ENCODE peak calls at places on chromosomes 1 and 21, in four cellular contexts. One of them, this sample, is unnamed.

GRCh38 chr1:151905070-151905442 is 4.3 kb downstream of the THEM4 start:
- DNase-seq in HepG2: no peak
- DNase-seq in GM12878: no peak
- DNase-seq in K562: peak
- DNase-seq in this sample: no peak

GRCh38 chr1:193558491-193559028 is 372.1 kb upstream of the B3GALT2 start:
- DNase-seq in HepG2: no peak
- DNase-seq in K562: no peak
- DNase-seq in GM12878: no peak
- DNase-seq in this sample: peak

GRCh38 chr1:224637936-224638335 is 21.8 kb downstream of the CNIH3 start:
- DNase-seq in HepG2: no peak
- DNase-seq in K562: no peak
- DNase-seq in GM12878: no peak
- DNase-seq in this sample: no peak

GRCh38 chr1:21871943-21872342 is 59.9 kb downstream of the LDLRAD2 start:
- DNase-seq in K562: no peak
- DNase-seq in GM12878: no peak
- DNase-seq in HepG2: no peak
- DNase-seq in this sample: no peak

GRCh38 chr1:153957744-153958110 is 685 bp downstream of the CRTC2 start:
- DNase-seq in GM12878: no peak
- DNase-seq in HepG2: no peak
- DNase-seq in K562: no peak
- DNase-seq in this sample: no peak

GRCh38 chr1:179142889-179143299 is 61.0 kb downstream of the TOR3A start:
- DNase-seq in GM12878: no peak
- DNase-seq in HepG2: peak
- DNase-seq in K562: peak
- DNase-seq in this sample: peak

GRCh38 chr1:166703726-166704220 is 135.5 kb upstream of the POGK start:
- DNase-seq in HepG2: no peak
- DNase-seq in GM12878: no peak
- DNase-seq in K562: peak
- DNase-seq in this sample: no peak

GRCh38 chr1:166383635-166384346 is 217.0 kb upstream of the FAM78B start:
- DNase-seq in K562: no peak
- DNase-seq in HepG2: no peak
- DNase-seq in GM12878: no peak
- DNase-seq in this sample: no peak

GRCh38 chr1:194055545-194055944 is 869.1 kb upstream of the B3GALT2 start:
- DNase-seq in K562: no peak
- DNase-seq in GM12878: no peak
- DNase-seq in HepG2: no peak
- DNase-seq in this sample: no peak

GRCh38 chr1:164735315-164736052 is 176.5 kb downstream of the PBX1 start:
- DNase-seq in K562: peak
- DNase-seq in HepG2: no peak
- DNase-seq in GM12878: no peak
- DNase-seq in this sample: peak

GRCh38 chr1:112956503-112957132 is 622 bp upstream of the SLC16A1 start:
- DNase-seq in GM12878: no peak
- DNase-seq in K562: no peak
- DNase-seq in HepG2: peak
- DNase-seq in this sample: no peak

GRCh38 chr1:55703726-55704363 is 488.7 kb upstream of the USP24 start:
- DNase-seq in HepG2: no peak
- DNase-seq in GM12878: no peak
- DNase-seq in K562: no peak
- DNase-seq in this sample: no peak

GRCh38 chr1:35691571-35692220 is 27.0 kb downstream of the C1orf216 start:
- DNase-seq in HepG2: no peak
- DNase-seq in GM12878: no peak
- DNase-seq in K562: no peak
- DNase-seq in this sample: no peak

GRCh38 chr1:1013922-1014617 is 773 bp downstream of the ISG15 start:
- DNase-seq in K562: no peak
- DNase-seq in HepG2: no peak
- DNase-seq in GM12878: no peak
- DNase-seq in this sample: no peak

GRCh38 chr21:45074818-45075605 is 632 bp downstream of the ADARB1 start:
- DNase-seq in HepG2: no peak
- DNase-seq in K562: peak
- DNase-seq in GM12878: no peak
- DNase-seq in this sample: peak

GRCh38 chr1:150429805-150430204 is 57.4 kb upstream of the TARS2 start:
- DNase-seq in GM12878: no peak
- DNase-seq in K562: peak
- DNase-seq in HepG2: peak
- DNase-seq in this sample: peak

GRCh38 chr1:64553285-64553684 is 83.4 kb downstream of the CACHD1 start:
- DNase-seq in GM12878: no peak
- DNase-seq in HepG2: peak
- DNase-seq in K562: peak
- DNase-seq in this sample: no peak

GRCh38 chr1:32221581-32221979 is 573 bp downstream of the TMEM234 start:
- DNase-seq in K562: no peak
- DNase-seq in GM12878: no peak
- DNase-seq in HepG2: no peak
- DNase-seq in this sample: no peak

GRCh38 chr1:6909857-6910256 is 124.6 kb downstream of the CAMTA1 start:
- DNase-seq in HepG2: peak
- DNase-seq in GM12878: no peak
- DNase-seq in K562: no peak
- DNase-seq in this sample: no peak

GRCh38 chr1:21165632-21166031 is 11.1 kb downstream of the EIF4G3 start:
- DNase-seq in HepG2: no peak
- DNase-seq in GM12878: no peak
- DNase-seq in K562: no peak
- DNase-seq in this sample: no peak

GRCh38 chr21:35801388-35801787 is 258.9 kb downstream of the SETD4 start:
- DNase-seq in GM12878: no peak
- DNase-seq in K562: no peak
- DNase-seq in HepG2: no peak
- DNase-seq in this sample: no peak

GRCh38 chr1:167791281-167792209 is 69.8 kb downstream of the MPZL1 start:
- DNase-seq in K562: no peak
- DNase-seq in HepG2: no peak
- DNase-seq in GM12878: no peak
- DNase-seq in this sample: peak

GRCh38 chr1:220887202-220887867 is 8.1 kb downstream of the HLX start:
- DNase-seq in GM12878: no peak
- DNase-seq in HepG2: no peak
- DNase-seq in K562: no peak
- DNase-seq in this sample: no peak

GRCh38 chr1:93670141-93670540 is 11.5 kb downstream of the BCAR3 start:
- DNase-seq in HepG2: no peak
- DNase-seq in K562: no peak
- DNase-seq in GM12878: no peak
- DNase-seq in this sample: peak

GRCh38 chr1:202351725-202352124 is 3.2 kb downstream of the PPP1R12B start:
- DNase-seq in HepG2: no peak
- DNase-seq in GM12878: no peak
- DNase-seq in K562: peak
- DNase-seq in this sample: no peak

GRCh38 chr1:29384496-29385015 is 148.2 kb downstream of the PTPRU start:
- DNase-seq in GM12878: no peak
- DNase-seq in HepG2: no peak
- DNase-seq in K562: no peak
- DNase-seq in this sample: no peak

GRCh38 chr1:236497908-236498307 is 25.9 kb upstream of the LGALS8 start:
- DNase-seq in HepG2: no peak
- DNase-seq in K562: no peak
- DNase-seq in GM12878: no peak
- DNase-seq in this sample: no peak

GRCh38 chr1:64898107-64898861 is 68.1 kb downstream of the JAK1 start:
- DNase-seq in HepG2: peak
- DNase-seq in GM12878: no peak
- DNase-seq in K562: peak
- DNase-seq in this sample: peak

GRCh38 chr21:27206368-27206982 is 239.6 kb upstream of the ADAMTS5 start:
- DNase-seq in HepG2: no peak
- DNase-seq in GM12878: no peak
- DNase-seq in K562: no peak
- DNase-seq in this sample: no peak

GRCh38 chr1:180211860-180212229 is 18.2 kb upstream of the LHX4 start:
- DNase-seq in HepG2: no peak
- DNase-seq in GM12878: no peak
- DNase-seq in K562: no peak
- DNase-seq in this sample: no peak

GRCh38 chr1:233982827-233983518 is 78.5 kb downstream of the SLC35F3 start:
- DNase-seq in HepG2: no peak
- DNase-seq in K562: no peak
- DNase-seq in GM12878: no peak
- DNase-seq in this sample: no peak
- TF ChIP-seq CHD4 in HepG2: no peak
- TF ChIP-seq CHD4 in K562: no peak
- TF ChIP-seq CHD4 in GM12878: no peak
- TF ChIP-seq CHD4 in this sample: no peak

GRCh38 chr21:34112316-34113033 is 39.1 kb downstream of the MRPS6 start:
- DNase-seq in HepG2: no peak
- DNase-seq in GM12878: no peak
- DNase-seq in K562: no peak
- DNase-seq in this sample: no peak

GRCh38 chr21:34110594-34111202 is 37.3 kb downstream of the MRPS6 start:
- DNase-seq in K562: peak
- DNase-seq in HepG2: no peak
- DNase-seq in GM12878: no peak
- DNase-seq in this sample: no peak

GRCh38 chr21:34116569-34116968 is 43.2 kb downstream of the MRPS6 start:
- DNase-seq in HepG2: peak
- DNase-seq in K562: no peak
- DNase-seq in GM12878: no peak
- DNase-seq in this sample: no peak

GRCh38 chr21:34115160-34115559 is 41.8 kb downstream of the MRPS6 start:
- DNase-seq in K562: no peak
- DNase-seq in GM12878: no peak
- DNase-seq in HepG2: no peak
- DNase-seq in this sample: no peak

GRCh38 chr21:34113842-34114241 is 40.5 kb downstream of the MRPS6 start:
- DNase-seq in HepG2: no peak
- DNase-seq in K562: no peak
- DNase-seq in GM12878: no peak
- DNase-seq in this sample: no peak
- TF ChIP-seq CHD4 in HepG2: no peak
- TF ChIP-seq CHD4 in K562: no peak
- TF ChIP-seq CHD4 in GM12878: no peak
- TF ChIP-seq CHD4 in this sample: no peak

GRCh38 chr1:77513839-77514763 is 168.4 kb downstream of the ZZZ3 start:
- DNase-seq in HepG2: no peak
- DNase-seq in GM12878: no peak
- DNase-seq in K562: no peak
- DNase-seq in this sample: no peak
- TF ChIP-seq CHD4 in HepG2: no peak
- TF ChIP-seq CHD4 in GM12878: no peak
- TF ChIP-seq CHD4 in K562: no peak
- TF ChIP-seq CHD4 in this sample: no peak

GRCh38 chr1:9827558-9828185 is 3.9 kb upstream of the CLSTN1 start:
- DNase-seq in HepG2: no peak
- DNase-seq in GM12878: no peak
- DNase-seq in K562: peak
- DNase-seq in this sample: no peak
- TF ChIP-seq CHD4 in HepG2: no peak
- TF ChIP-seq CHD4 in GM12878: no peak
- TF ChIP-seq CHD4 in K562: no peak
- TF ChIP-seq CHD4 in this sample: no peak

DNA sequence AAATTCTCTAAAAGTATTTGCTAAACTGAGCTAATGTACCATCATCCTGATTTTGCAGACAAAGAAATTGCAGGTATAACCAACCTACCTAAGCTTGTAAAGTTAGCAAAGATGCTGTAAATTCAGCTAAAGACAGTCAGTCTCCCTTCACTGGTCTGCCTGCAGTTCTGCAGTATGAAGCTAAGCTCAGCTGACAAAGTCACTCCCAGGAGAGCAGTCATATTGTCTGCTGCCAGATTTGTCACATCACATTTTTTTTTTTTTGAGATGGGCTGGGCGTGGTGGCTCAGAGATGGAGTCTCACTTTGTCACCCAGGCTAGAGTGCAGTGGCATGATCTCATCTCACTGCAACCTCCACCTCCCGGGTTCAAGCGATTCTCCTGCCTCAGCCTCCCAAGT is 8.9 kb upstream of the CMPK1 start:
- DNase-seq in GM12878: no peak
- DNase-seq in HepG2: no peak
- DNase-seq in K562: peak
- DNase-seq in this sample: no peak
- TF ChIP-seq CHD4 in GM12878: no peak
- TF ChIP-seq CHD4 in HepG2: no peak
- TF ChIP-seq CHD4 in K562: no peak
- TF ChIP-seq CHD4 in this sample: no peak

GRCh38 chr1:114331936-114332335 is 178.3 kb upstream of the SYT6 start:
- DNase-seq in HepG2: no peak
- DNase-seq in K562: no peak
- DNase-seq in GM12878: no peak
- DNase-seq in this sample: no peak
- TF ChIP-seq CHD4 in HepG2: no peak
- TF ChIP-seq CHD4 in K562: no peak
- TF ChIP-seq CHD4 in GM12878: no peak
- TF ChIP-seq CHD4 in this sample: no peak

GRCh38 chr1:5847013-5847654 is 145.1 kb downstream of the NPHP4 start:
- DNase-seq in HepG2: no peak
- DNase-seq in K562: peak
- DNase-seq in GM12878: no peak
- DNase-seq in this sample: no peak
- TF ChIP-seq CHD4 in HepG2: no peak
- TF ChIP-seq CHD4 in K562: no peak
- TF ChIP-seq CHD4 in GM12878: no peak
- TF ChIP-seq CHD4 in this sample: no peak

DNA sequence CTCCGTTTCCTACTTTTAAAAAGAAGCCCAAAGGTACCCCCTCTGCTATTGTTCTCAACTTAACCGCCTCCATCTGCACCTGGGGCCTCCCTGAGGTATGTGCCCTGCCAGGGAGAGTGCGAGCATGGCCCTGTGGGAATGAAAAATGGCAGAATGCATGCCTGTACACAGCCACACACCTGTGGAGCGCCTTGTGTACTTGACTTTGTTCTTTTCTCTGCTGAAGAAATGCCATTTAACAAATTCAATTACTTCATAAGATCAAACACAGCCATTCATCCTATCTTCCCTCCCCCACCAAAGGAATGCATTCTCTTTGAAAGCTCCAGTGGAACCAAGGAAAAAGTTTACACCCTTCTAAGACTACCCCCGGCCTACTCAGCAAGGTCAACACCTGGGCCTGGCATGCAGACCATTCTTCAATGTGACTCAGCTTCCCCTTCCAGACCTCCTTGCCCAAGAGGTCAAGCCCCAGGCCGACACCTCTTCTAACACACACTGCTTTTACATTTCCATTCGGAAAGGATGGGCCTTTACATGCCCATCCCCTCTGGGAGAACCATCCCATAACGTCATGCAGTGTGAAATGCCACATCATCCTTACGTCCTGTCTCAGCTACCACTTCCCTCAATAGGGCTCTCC is 123.7 kb downstream of the SMYD2 start:
- DNase-seq in K562: no peak
- DNase-seq in HepG2: peak
- DNase-seq in GM12878: no peak
- DNase-seq in this sample: no peak
- TF ChIP-seq CHD4 in K562: no peak
- TF ChIP-seq CHD4 in HepG2: no peak
- TF ChIP-seq CHD4 in GM12878: no peak
- TF ChIP-seq CHD4 in this sample: no peak

This sample was measured in A549.